ENCODE peak calls at places on chromosomes 6 and 20, in ten cellular contexts. U, G, M, O, R, H, J, K, X and I are unnamed samples. For H3K4me1, the result is how much of the 10 kb centered on the place peaks cover.

GRCh38 chr20:18050628-18051027 is 7.1 kb downstream of the OVOL2 start:
- DNase-seq in X (no peak), U (no peak), K (no peak), J (no peak), M (no peak), O (no peak), H (no peak), G (no peak), R (no peak), I (no peak)

GRCh38 chr6:162605881-162606280 is 121.7 kb downstream of the PRKN start:
- DNase-seq in G (no peak), K (no peak), R (no peak), U (no peak), H (no peak), X (no peak), M (no peak), O (no peak), J (no peak), I (no peak)

GRCh38 chr20:41165001-41165882 is 27.9 kb downstream of the PLCG1 start:
- DNase-seq in U (no peak), X (no peak), H (no peak), O (no peak), R (no peak), K (no peak), J (peak), M (no peak), G (no peak), I (no peak)

GRCh38 chr20:44911264-44911921 is 1.5 kb downstream of the PABPC1L start:
- DNase-seq in K (peak), J (no peak), G (peak), U (peak), H (no peak), M (no peak), R (peak), O (peak), X (peak), I (no peak)

GRCh38 chr6:43836507-43836906 is 66.5 kb downstream of the VEGFA start:
- DNase-seq in K (no peak), R (no peak), M (no peak), J (no peak), G (no peak), H (no peak), O (no peak), X (peak), U (no peak), I (no peak)

GRCh38 chr6:166997768-166998255 is 1.4 kb upstream of the CEP43 start:
- DNase-seq in M (peak), J (no peak), U (peak), H (no peak), G (peak), O (peak), K (peak), R (peak), X (peak), I (peak)

GRCh38 chr20:3011752-3012151 is 31.7 kb upstream of the GNRH2 start:
- DNase-seq in M (no peak), G (no peak), R (no peak), U (no peak), O (no peak), J (no peak), H (no peak), K (no peak), X (no peak), I (no peak)

GRCh38 chr6:73451166-73452106 is 661 bp downstream of the CGAS start:
- DNase-seq in U (peak), G (peak), M (peak), O (peak), J (no peak), H (no peak), K (peak), R (peak), X (peak), I (peak)

GRCh38 chr20:24814556-24815195 is 134.4 kb upstream of the CST7 start:
- DNase-seq in X (no peak), G (no peak), H (no peak), K (no peak), O (no peak), J (no peak), M (no peak), U (no peak), R (no peak), I (no peak)

GRCh38 chr6:87982134-87982533 is 65.5 kb upstream of the SPACA1 start:
- DNase-seq in M (no peak), O (no peak), G (peak), U (no peak), X (no peak), H (no peak), K (no peak), R (no peak), J (no peak), I (no peak)

GRCh38 chr20:3900187-3900604 is 11.0 kb downstream of the PANK2 start:
- DNase-seq in U (no peak), M (peak), J (no peak), H (no peak), O (no peak), R (no peak), K (no peak), X (peak), G (no peak), I (no peak)

GRCh38 chr6:169215201-169215661 is 38.4 kb downstream of the THBS2 start:
- DNase-seq in K (no peak), H (no peak), X (peak), M (peak), U (no peak), R (no peak), G (no peak), O (no peak), J (no peak), I (no peak)

GRCh38 chr6:142695016-142695415 is 250.0 kb downstream of the HIVEP2 start:
- DNase-seq in G (no peak), X (no peak), M (no peak), R (peak), U (no peak), H (no peak), O (no peak), K (no peak), J (no peak), I (no peak)

GRCh38 chr6:128487055-128487454 is 33.3 kb downstream of the PTPRK start:
- DNase-seq in K (no peak), H (no peak), X (peak), O (no peak), J (no peak), G (peak), R (no peak), U (no peak), M (no peak), I (no peak)

GRCh38 chr6:31355540-31355988 is 1.4 kb downstream of the HLA-B start:
- DNase-seq in H (no peak), U (no peak), O (no peak), J (no peak), R (no peak), G (no peak), X (peak), K (no peak), M (no peak), I (no peak)

GRCh38 chr6:11770546-11771466 is 7.8 kb downstream of the ADTRP start:
- DNase-seq in R (peak), O (peak), H (peak), K (peak), J (peak), G (peak), U (peak), X (peak), M (peak), I (no peak)

GRCh38 chr20:56391596-56392281 is at the start of gene AURKA:
- DNase-seq in X (peak), K (no peak), U (no peak), R (peak), O (peak), M (peak), G (peak), J (no peak), H (no peak), I (no peak)

GRCh38 chr6:164749126-164749758 is 560.2 kb downstream of the C6orf118 start:
- DNase-seq in G (peak), X (peak), R (no peak), M (peak), H (no peak), J (no peak), K (no peak), O (peak), U (no peak), I (no peak)

GRCh38 chr6:122839906-122840305 is 50.8 kb downstream of the SMPDL3A start:
- DNase-seq in M (no peak), R (no peak), X (no peak), K (no peak), G (no peak), U (no peak), H (no peak), O (no peak), J (no peak), I (no peak)
- H3K4me1 ChIP-seq in M (under half), R (under half), X (under half), K (under half), G (under half), U (under half), H (under half), O (under half), J (under half), I (under half)

DNA sequence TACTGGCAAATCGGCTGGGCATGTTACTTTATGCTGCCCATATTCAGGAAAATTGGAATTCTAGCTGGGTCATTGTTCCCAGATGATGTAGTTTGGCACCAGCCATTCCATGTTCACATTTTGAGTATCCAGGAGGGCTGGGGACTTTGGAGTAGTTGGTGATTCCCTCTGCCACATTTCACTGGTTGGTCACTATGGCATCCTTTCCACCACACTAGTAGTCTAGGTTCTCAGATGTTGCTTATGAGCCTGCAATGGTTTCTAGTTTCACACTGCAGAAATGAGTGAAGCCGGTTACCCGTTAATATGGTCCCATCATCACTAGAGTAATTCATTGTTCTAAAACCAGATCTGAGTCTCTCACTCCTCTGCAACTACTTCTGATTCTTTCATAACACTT is 4.6 kb downstream of the PTPN1 start:
- DNase-seq in H (no peak), U (no peak), J (no peak), M (no peak), X (no peak), K (no peak), O (no peak), R (no peak), G (no peak), I (no peak)
- H3K4me1 ChIP-seq in H (half or more), U (under half), J (half or more), M (half or more), X (half or more), K (half or more), O (under half), R (half or more), G (half or more), I (half or more)

DNA sequence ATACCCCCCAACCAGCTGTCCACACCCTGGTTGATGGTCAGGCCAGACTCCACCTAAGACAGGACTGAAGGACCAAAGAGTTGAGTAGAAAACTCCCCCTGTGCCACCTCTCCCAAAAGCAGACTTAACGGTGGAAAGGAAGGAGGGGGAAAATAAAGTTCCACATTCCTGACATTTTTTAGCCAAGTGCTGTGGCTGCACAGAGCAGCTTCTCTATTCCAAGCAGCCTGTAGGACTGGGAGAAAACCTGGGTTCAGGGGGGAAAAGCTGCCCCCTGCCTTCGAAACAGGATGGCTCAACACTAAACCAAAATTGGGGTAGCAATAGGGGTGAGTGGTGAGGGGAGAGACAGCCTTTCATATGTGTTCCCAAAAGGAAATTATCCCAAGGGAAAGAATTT is 3.6 kb downstream of the TRAM2 start:
- DNase-seq in O (no peak), G (no peak), R (no peak), K (no peak), J (no peak), X (peak), M (no peak), U (no peak), H (no peak), I (no peak)
- H3K4me1 ChIP-seq in O (under half), G (half or more), R (under half), K (half or more), J (under half), X (half or more), M (half or more), U (under half), H (under half), I (half or more)

GRCh38 chr20:63617092-63617875 is 9.6 kb downstream of the GMEB2 start:
- DNase-seq in O (no peak), X (no peak), J (no peak), M (no peak), G (no peak), U (no peak), R (no peak), H (no peak), K (no peak), I (no peak)

GRCh38 chr20:63619505-63619904 is 7.4 kb downstream of the GMEB2 start:
- DNase-seq in R (no peak), J (no peak), G (no peak), H (no peak), O (no peak), U (no peak), M (no peak), X (no peak), K (no peak), I (no peak)

GRCh38 chr20:63618291-63618980 is 8.5 kb downstream of the GMEB2 start:
- DNase-seq in X (no peak), G (no peak), K (no peak), H (no peak), O (no peak), M (no peak), U (no peak), R (no peak), J (no peak), I (no peak)

GRCh38 chr20:63617876-63618265 is 9.0 kb downstream of the GMEB2 start:
- DNase-seq in R (no peak), U (no peak), O (no peak), M (no peak), G (no peak), K (no peak), J (no peak), X (no peak), H (no peak), I (no peak)

DNA sequence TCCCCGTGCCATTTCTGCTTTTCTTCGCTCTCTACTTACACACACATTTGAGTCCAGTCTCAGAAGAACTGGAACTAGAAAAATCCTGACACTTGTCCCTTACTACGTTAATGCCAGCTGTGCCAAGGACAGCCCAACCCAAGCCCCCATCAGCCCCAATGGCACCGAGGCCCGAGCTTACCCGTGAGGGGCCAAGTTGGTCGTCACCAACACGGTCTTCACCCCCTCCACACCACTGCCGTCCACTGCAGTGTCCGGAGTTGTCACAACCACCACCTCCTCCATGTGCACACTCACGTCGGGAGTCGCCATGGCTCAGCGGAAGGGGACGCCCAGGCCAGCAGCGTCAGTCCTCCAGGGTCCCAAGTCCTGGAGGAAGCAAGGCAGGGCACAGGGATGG is 7.8 kb downstream of the GMEB2 start:
- DNase-seq in X (no peak), R (no peak), U (no peak), H (no peak), G (no peak), O (no peak), M (no peak), J (no peak), K (no peak), I (no peak)
- H3K4me1 ChIP-seq in X (under half), R (under half), U (under half), H (under half), G (under half), O (under half), M (under half), J (under half), K (under half), I (under half)

GRCh38 chr6:57262491-57262890 is 40.4 kb upstream of the RAB23 start:
- DNase-seq in H (no peak), X (peak), G (no peak), J (peak), O (no peak), K (peak), M (no peak), U (no peak), R (peak), I (no peak)

GRCh38 chr6:57268294-57268640 is 46.2 kb upstream of the RAB23 start:
- DNase-seq in H (no peak), U (no peak), K (no peak), M (no peak), R (no peak), O (no peak), G (no peak), J (no peak), X (no peak), I (no peak)

GRCh38 chr6:57267586-57268293 is 45.6 kb upstream of the RAB23 start:
- DNase-seq in R (peak), H (no peak), O (peak), M (peak), K (peak), J (no peak), G (peak), U (peak), X (peak), I (peak)

GRCh38 chr6:57262901-57263694 is 41.0 kb upstream of the RAB23 start:
- DNase-seq in G (no peak), H (no peak), M (peak), J (peak), R (no peak), U (no peak), O (no peak), K (no peak), X (peak), I (no peak)

GRCh38 chr6:57265755-57266221 is 43.7 kb upstream of the RAB23 start:
- DNase-seq in J (no peak), U (no peak), X (peak), R (no peak), G (no peak), H (no peak), M (peak), O (no peak), K (no peak), I (no peak)
- H3K4me1 ChIP-seq in J (under half), U (under half), X (half or more), R (under half), G (under half), H (under half), M (under half), O (under half), K (under half), I (under half)

DNA sequence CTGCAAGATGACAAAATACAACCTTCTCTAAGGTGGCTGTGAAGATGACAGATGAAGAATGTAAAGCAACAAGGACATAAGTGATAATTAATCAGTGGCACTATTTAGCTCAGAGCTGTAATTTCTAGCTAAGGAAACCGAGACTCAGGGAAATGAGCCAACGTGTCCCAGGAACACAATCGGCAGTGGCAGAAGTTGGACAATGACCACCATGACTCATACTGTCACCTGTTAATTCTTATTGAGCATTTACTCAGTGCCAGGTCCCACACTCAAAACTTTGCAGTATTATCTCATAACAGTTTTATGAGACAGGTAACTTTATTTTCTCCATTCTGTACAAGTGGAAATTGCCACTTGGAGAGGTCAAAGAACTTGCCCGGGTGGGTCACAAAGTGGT is 55.8 kb downstream of the LAMA4 start:
- DNase-seq in M (no peak), H (no peak), G (no peak), O (no peak), K (no peak), R (no peak), U (peak), X (no peak), J (no peak), I (no peak)
- H3K4me1 ChIP-seq in M (under half), H (under half), G (under half), O (under half), K (under half), R (under half), U (under half), X (under half), J (under half), I (under half)

GRCh38 chr20:63736893-63737689 is 627 bp downstream of the LIME1 start:
- DNase-seq in X (no peak), U (peak), O (no peak), H (no peak), G (peak), J (no peak), R (peak), M (no peak), K (no peak), I (no peak)
- H3K4me1 ChIP-seq in X (under half), U (under half), O (under half), H (under half), G (under half), J (under half), R (under half), M (under half), K (under half), I (under half)

GRCh38 chr6:148532698-148533097 is 190.1 kb downstream of the SASH1 start:
- DNase-seq in J (no peak), H (no peak), K (no peak), G (no peak), O (no peak), X (no peak), U (no peak), M (no peak), R (no peak), I (no peak)

GRCh38 chr6:148530976-148531375 is 188.3 kb downstream of the SASH1 start:
- DNase-seq in H (no peak), X (peak), U (no peak), J (no peak), O (no peak), M (peak), R (no peak), G (no peak), K (no peak), I (no peak)

GRCh38 chr6:148529010-148529409 is 186.4 kb downstream of the SASH1 start:
- DNase-seq in X (peak), R (no peak), G (no peak), H (no peak), U (no peak), M (no peak), O (no peak), K (no peak), J (no peak), I (no peak)

GRCh38 chr6:148528292-148528691 is 185.7 kb downstream of the SASH1 start:
- DNase-seq in J (no peak), X (peak), U (no peak), H (no peak), M (no peak), K (no peak), R (no peak), G (no peak), O (no peak), I (no peak)

GRCh38 chr6:148530394-148530923 is 187.8 kb downstream of the SASH1 start:
- DNase-seq in G (peak), O (peak), K (no peak), H (no peak), X (peak), U (no peak), J (no peak), R (no peak), M (peak), I (no peak)
- H3K4me1 ChIP-seq in G (under half), O (under half), K (under half), H (under half), X (half or more), U (under half), J (under half), R (under half), M (under half), I (under half)